ENCODE peak calls at places on chromosomes 12 and 14, in four cellular contexts. One of them, this sample, is unnamed.
A peak's percentile ranks its signal among the peaks of the same experiment; 100 is the strongest.

GRCh38 chr14:104822821-104823615 is 22.1 kb downstream of the ZBTB42 start:
- DNase-seq in SK-N-SH: no peak
- DNase-seq in GM23248: no peak
- DNase-seq in neural progenitor cell: no peak
- DNase-seq in this sample: no peak

GRCh38 chr12:50017047-50017446 is 8.2 kb downstream of the RACGAP1 start:
- DNase-seq in SK-N-SH: no peak
- DNase-seq in GM23248: peak; percentile 96
- DNase-seq in neural progenitor cell: no peak
- DNase-seq in this sample: no peak

GRCh38 chr12:27177716-27178115 is 66.4 kb upstream of the STK38L start:
- DNase-seq in SK-N-SH: no peak
- DNase-seq in GM23248: peak; percentile 75
- DNase-seq in neural progenitor cell: no peak
- DNase-seq in this sample: peak; percentile 91

GRCh38 chr12:234891-235415 is 21.0 kb upstream of the SLC6A12 start:
- DNase-seq in SK-N-SH: no peak
- DNase-seq in GM23248: no peak
- DNase-seq in neural progenitor cell: no peak
- DNase-seq in this sample: no peak

GRCh38 chr12:24975425-24975824 is 26.5 kb upstream of the BCAT1 start:
- DNase-seq in SK-N-SH: peak; percentile 28
- DNase-seq in GM23248: no peak
- DNase-seq in neural progenitor cell: no peak
- DNase-seq in this sample: no peak

GRCh38 chr12:25065035-25065434 is 116.1 kb upstream of the BCAT1 start:
- DNase-seq in SK-N-SH: no peak
- DNase-seq in GM23248: no peak
- DNase-seq in neural progenitor cell: no peak
- DNase-seq in this sample: no peak

GRCh38 chr14:85535916-85536834 is 6.2 kb downstream of the FLRT2 start:
- DNase-seq in SK-N-SH: peak; percentile 27
- DNase-seq in GM23248: peak; percentile 92
- DNase-seq in neural progenitor cell: peak; percentile 28
- DNase-seq in this sample: peak; percentile 35

GRCh38 chr14:96177766-96178377 is 26.8 kb upstream of the BDKRB2 start:
- DNase-seq in SK-N-SH: no peak
- DNase-seq in GM23248: peak; percentile 34
- DNase-seq in neural progenitor cell: no peak
- DNase-seq in this sample: no peak

GRCh38 chr14:29037428-29037827 is 270.8 kb downstream of the FOXG1 start:
- DNase-seq in SK-N-SH: no peak
- DNase-seq in GM23248: peak; percentile 41
- DNase-seq in neural progenitor cell: no peak
- DNase-seq in this sample: no peak

GRCh38 chr14:103657466-103657865 is 28.5 kb downstream of the KLC1 start:
- DNase-seq in SK-N-SH: no peak
- DNase-seq in GM23248: peak; percentile 94
- DNase-seq in neural progenitor cell: no peak
- DNase-seq in this sample: no peak

GRCh38 chr14:51472881-51473280 is 178.8 kb upstream of the FRMD6 start:
- DNase-seq in SK-N-SH: peak; percentile 68
- DNase-seq in GM23248: peak; percentile 20
- DNase-seq in neural progenitor cell: no peak
- DNase-seq in this sample: no peak

GRCh38 chr12:131795688-131796410 is 32.3 kb upstream of the MMP17 start:
- DNase-seq in SK-N-SH: no peak
- DNase-seq in GM23248: no peak
- DNase-seq in neural progenitor cell: no peak
- DNase-seq in this sample: no peak

GRCh38 chr12:109735051-109735521 is 21.5 kb downstream of the FAM222A start:
- DNase-seq in SK-N-SH: peak; percentile 13
- DNase-seq in GM23248: no peak
- DNase-seq in neural progenitor cell: no peak
- DNase-seq in this sample: no peak

GRCh38 chr14:80150301-80150700 is 61.0 kb downstream of the DIO2 start:
- DNase-seq in SK-N-SH: no peak
- DNase-seq in GM23248: peak; percentile 34
- DNase-seq in neural progenitor cell: no peak
- DNase-seq in this sample: peak; percentile 83

GRCh38 chr14:70660967-70661871 is 19.5 kb downstream of the TTC9 start:
- DNase-seq in SK-N-SH: no peak
- DNase-seq in GM23248: no peak
- DNase-seq in neural progenitor cell: no peak
- DNase-seq in this sample: no peak

GRCh38 chr12:30732954-30733637 is 21.7 kb downstream of the CAPRIN2 start:
- DNase-seq in SK-N-SH: no peak
- DNase-seq in GM23248: no peak
- DNase-seq in neural progenitor cell: no peak
- DNase-seq in this sample: no peak

GRCh38 chr12:54891717-54892478 is 37.6 kb downstream of the MUCL1 start:
- DNase-seq in SK-N-SH: no peak
- DNase-seq in GM23248: no peak
- DNase-seq in neural progenitor cell: no peak
- DNase-seq in this sample: peak; percentile 96

GRCh38 chr12:2834581-2835491 is at the start of gene NRIP2:
- DNase-seq in SK-N-SH: peak; percentile 90
- DNase-seq in GM23248: peak; percentile 56
- DNase-seq in neural progenitor cell: peak; percentile 55
- DNase-seq in this sample: no peak

GRCh38 chr12:46267618-46268348 is 1.1 kb downstream of the SLC38A1 start:
- DNase-seq in SK-N-SH: peak; percentile 60
- DNase-seq in GM23248: peak; percentile 71
- DNase-seq in neural progenitor cell: peak; percentile 49
- DNase-seq in this sample: peak; percentile 36

GRCh38 chr12:14454098-14454907 is 88.8 kb downstream of the ATF7IP start:
- DNase-seq in SK-N-SH: peak; percentile 26
- DNase-seq in GM23248: peak; percentile 45
- DNase-seq in neural progenitor cell: peak; percentile 76
- DNase-seq in this sample: peak; percentile 59

GRCh38 chr14:92847220-92848148 is 53.4 kb downstream of the GOLGA5 start:
- DNase-seq in SK-N-SH: no peak
- DNase-seq in GM23248: no peak
- DNase-seq in neural progenitor cell: no peak
- DNase-seq in this sample: no peak

GRCh38 chr14:102554835-102555819 is 37.3 kb upstream of the RCOR1 start:
- DNase-seq in SK-N-SH: peak; percentile 29
- DNase-seq in GM23248: peak; percentile 73
- DNase-seq in neural progenitor cell: peak; percentile 87
- DNase-seq in this sample: no peak

GRCh38 chr12:47407730-47408129 is 298.1 kb downstream of the RPAP3 start:
- DNase-seq in SK-N-SH: no peak
- DNase-seq in GM23248: no peak
- DNase-seq in neural progenitor cell: no peak
- DNase-seq in this sample: no peak

GRCh38 chr12:47410862-47411261 is 295.0 kb downstream of the RPAP3 start:
- DNase-seq in SK-N-SH: no peak
- DNase-seq in GM23248: no peak
- DNase-seq in neural progenitor cell: no peak
- DNase-seq in this sample: no peak

GRCh38 chr12:47410383-47410782 is 295.4 kb downstream of the RPAP3 start:
- DNase-seq in SK-N-SH: no peak
- DNase-seq in GM23248: no peak
- DNase-seq in neural progenitor cell: no peak
- DNase-seq in this sample: no peak

GRCh38 chr12:47409310-47409709 is 296.5 kb downstream of the RPAP3 start:
- DNase-seq in SK-N-SH: no peak
- DNase-seq in GM23248: no peak
- DNase-seq in neural progenitor cell: no peak
- DNase-seq in this sample: no peak

DNA sequence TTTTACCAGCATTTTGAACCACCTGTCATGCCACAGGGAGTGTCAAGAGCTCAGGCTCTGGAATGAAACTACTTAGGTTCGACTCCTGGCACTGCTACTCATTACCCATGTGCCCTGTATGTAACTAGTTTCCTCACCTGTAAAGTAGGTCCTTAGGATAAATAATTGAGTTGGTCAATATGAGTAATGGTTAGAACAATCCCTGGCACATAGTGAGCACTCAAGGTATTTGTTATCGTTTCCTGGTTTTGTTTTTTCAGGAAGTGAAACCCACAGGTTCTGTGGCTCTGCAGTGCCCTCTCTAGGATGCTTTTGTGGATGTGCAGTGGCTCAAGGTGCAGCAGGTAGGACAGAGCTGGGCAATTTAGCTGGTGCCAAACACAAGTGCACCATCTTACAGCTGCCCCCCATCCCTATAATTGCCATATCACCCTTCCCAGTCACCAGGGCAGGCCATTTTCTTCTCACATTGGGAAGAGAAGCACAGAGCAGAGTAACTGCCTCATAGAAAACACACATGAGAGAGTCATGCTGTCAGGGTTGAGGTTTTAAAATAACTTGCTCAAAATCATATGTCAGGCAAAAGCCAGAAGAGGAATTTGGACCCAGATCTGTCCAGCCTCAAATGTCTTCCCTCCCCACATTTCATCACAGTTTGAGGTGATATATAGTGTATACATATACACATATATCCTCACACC is 297.5 kb downstream of the RPAP3 start:
- DNase-seq in SK-N-SH: no peak
- DNase-seq in GM23248: no peak
- DNase-seq in neural progenitor cell: peak; percentile 39
- DNase-seq in this sample: peak; percentile 83
- TF ChIP-seq EZH2phosphoT487 in SK-N-SH: no peak
- TF ChIP-seq EZH2phosphoT487 in GM23248: no peak
- TF ChIP-seq EZH2phosphoT487 in neural progenitor cell: no peak
- TF ChIP-seq EZH2phosphoT487 in this sample: no peak

DNA sequence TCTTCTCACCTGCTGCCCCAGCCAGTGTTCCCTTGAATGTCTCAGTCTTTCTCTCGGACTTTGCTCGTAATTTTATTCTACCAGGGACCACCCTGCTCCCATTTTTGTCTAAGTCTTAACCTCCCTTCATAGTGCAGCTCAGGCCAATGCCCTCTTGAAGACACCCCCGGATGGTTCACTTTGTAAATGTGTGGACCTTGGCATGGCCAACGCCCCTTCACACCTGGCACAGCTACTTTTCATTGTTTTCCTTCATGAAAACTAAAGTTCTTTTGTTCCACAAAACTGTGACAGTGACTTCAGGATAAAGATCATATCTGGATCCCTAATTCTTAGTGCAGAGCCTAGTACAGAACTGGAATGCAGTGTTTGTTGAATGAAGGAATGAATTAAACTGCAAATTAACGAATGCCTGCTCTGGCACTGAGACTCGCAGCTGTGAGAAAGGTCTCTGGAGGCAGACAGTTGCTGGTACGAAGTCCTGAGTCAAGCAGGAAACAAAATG is 3.5 kb upstream of the RNASE4 start:
- DNase-seq in SK-N-SH: no peak
- DNase-seq in GM23248: no peak
- DNase-seq in neural progenitor cell: no peak
- DNase-seq in this sample: peak; percentile 80
- H3K4me3 ChIP-seq in SK-N-SH: peak overlapping the region; percentile 93
- H3K4me3 ChIP-seq in GM23248: peak overlapping the region; percentile 95
- H3K4me3 ChIP-seq in neural progenitor cell: peak overlapping the region; percentile 77
- H3K4me3 ChIP-seq in this sample: peak overlapping the region; percentile 85

DNA sequence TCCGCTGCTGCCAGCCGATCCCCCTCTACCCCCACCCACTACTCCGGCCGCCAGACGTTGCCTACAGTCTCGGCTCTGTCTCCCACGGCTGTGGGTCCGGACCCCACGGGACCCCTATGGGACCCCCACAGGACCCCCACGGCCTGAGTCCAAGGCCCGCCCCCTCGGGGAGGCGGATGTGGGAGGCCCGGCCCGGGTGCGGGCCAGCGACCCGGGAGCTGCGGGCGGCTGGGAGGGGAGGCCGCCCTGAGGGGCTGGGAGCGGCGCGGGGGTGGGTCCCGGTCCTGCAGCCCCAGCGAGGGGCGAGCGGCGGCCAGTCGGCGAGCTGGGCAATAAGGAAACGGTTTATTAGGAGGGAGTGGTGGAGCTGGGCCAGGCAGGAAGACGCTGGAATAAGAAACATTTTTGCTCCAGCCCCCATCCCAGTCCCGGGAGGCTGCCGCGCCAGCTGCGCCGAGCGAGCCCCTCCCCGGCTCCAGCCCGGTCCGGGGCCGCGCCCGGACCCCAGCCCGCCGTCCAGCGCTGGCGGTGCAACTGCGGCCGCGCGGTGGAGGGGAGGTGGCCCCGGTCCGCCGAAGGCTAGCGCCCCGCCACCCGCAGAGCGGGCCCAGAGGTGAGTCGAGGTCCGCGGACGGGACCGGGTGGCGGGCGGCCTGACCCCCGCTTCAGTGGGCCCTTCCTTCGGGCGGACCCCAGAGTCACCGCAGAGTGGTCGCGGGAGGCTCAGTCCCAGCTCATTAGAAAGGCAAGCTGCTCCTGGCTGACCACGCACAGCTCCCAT is at the start of gene ACVRL1:
- DNase-seq in SK-N-SH: no peak
- DNase-seq in GM23248: peak; percentile 51
- DNase-seq in neural progenitor cell: peak; percentile 38
- DNase-seq in this sample: no peak
- H3K9ac ChIP-seq in SK-N-SH: no peak within 1 kb of the TSS
- H3K9ac ChIP-seq in GM23248: peak within 1 kb of the TSS; percentile 83
- H3K9ac ChIP-seq in neural progenitor cell: no peak within 1 kb of the TSS
- H3K9ac ChIP-seq in this sample: no peak within 1 kb of the TSS

DNA sequence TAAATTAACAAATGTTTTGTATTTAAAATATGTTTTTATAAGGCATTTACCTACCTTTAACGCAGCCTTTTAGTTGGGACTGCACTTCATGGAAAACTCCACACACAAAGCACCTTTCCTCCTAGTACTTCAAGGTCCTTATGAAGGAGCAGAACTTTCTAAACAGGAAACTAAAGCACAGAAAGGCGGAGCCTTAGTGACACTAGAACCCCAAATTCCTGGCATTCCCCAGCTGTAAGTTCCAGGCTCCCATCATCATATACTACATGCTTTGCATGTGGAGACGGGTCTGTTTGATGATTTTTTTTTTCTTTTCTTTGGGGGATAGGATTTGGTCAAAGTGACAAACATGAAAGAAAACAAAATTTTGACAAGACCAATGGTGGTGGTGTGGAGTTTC is 39.5 kb downstream of the STXBP6 start:
- DNase-seq in SK-N-SH: no peak
- DNase-seq in GM23248: no peak
- DNase-seq in neural progenitor cell: no peak
- DNase-seq in this sample: no peak
- TF ChIP-seq EZH2phosphoT487 in SK-N-SH: no peak
- TF ChIP-seq EZH2phosphoT487 in GM23248: no peak
- TF ChIP-seq EZH2phosphoT487 in neural progenitor cell: no peak
- TF ChIP-seq EZH2phosphoT487 in this sample: no peak

GRCh38 chr12:107092669-107093546 is 441 bp downstream of the CRY1 start:
- DNase-seq in SK-N-SH: peak; percentile 52
- DNase-seq in GM23248: peak; percentile 80
- DNase-seq in neural progenitor cell: peak; percentile 73
- DNase-seq in this sample: peak; percentile 40
- H3K4me3 ChIP-seq in SK-N-SH: peak overlapping the region; percentile 80
- H3K4me3 ChIP-seq in GM23248: peak overlapping the region; percentile 85
- H3K4me3 ChIP-seq in neural progenitor cell: peak overlapping the region; percentile 80
- H3K4me3 ChIP-seq in this sample: peak overlapping the region; percentile 72

This sample was measured in PC-3.